ENCODE peak calls at places on chromosomes 16 and 17, in six cellular contexts. B is epithelial cell of esophagus; O is CD8-positive, alpha-beta T cell; G is NT2/D1; Q is skeletal muscle cell; U is testis. W is an unnamed sample.

GRCh38 chr16:10995555-10995954 is 51.2 kb downstream of the CLEC16A start:
- DNase-seq in B (peak; percentile 62), O (no peak), G (no peak), Q (no peak), U (no peak), W (no peak)

GRCh38 chr17:75340636-75341035 is 51.4 kb upstream of the SLC25A19 start:
- DNase-seq in B (no peak), O (no peak), G (no peak), Q (no peak), U (no peak), W (no peak)

GRCh38 chr17:1709971-1710806 is at the start of gene TLCD2:
- DNase-seq in B (peak; percentile 77), O (no peak), G (no peak), Q (no peak), U (peak; percentile 77), W (peak; percentile 56)

GRCh38 chr17:75077490-75078096 is 10.2 kb upstream of the SLC16A5 start:
- DNase-seq in B (peak; percentile 28), O (peak; percentile 39), G (no peak), Q (no peak), U (peak; percentile 64), W (no peak)

GRCh38 chr17:42760652-42761581 is at the start of gene RAMP2:
- DNase-seq in B (peak; percentile 28), O (no peak), G (no peak), Q (no peak), U (no peak), W (peak; percentile 51)

GRCh38 chr17:15348030-15348429 is 6.6 kb upstream of the TEKT3 start:
- DNase-seq in B (peak; percentile 31), O (no peak), G (no peak), Q (no peak), U (no peak), W (no peak)

GRCh38 chr17:44599298-44600175 is 42.3 kb downstream of the FZD2 start:
- DNase-seq in B (peak; percentile 42), O (no peak), G (peak; percentile 63), Q (peak; percentile 94), U (peak; percentile 81), W (no peak)

GRCh38 chr17:74239169-74239568 is 25.8 kb downstream of the TTYH2 start:
- DNase-seq in B (no peak), O (no peak), G (no peak), Q (peak; percentile 65), U (no peak), W (no peak)

GRCh38 chr17:36720131-36720530 is 118.7 kb downstream of the MRM1 start:
- DNase-seq in B (no peak), O (no peak), G (no peak), Q (no peak), U (no peak), W (peak; percentile 62)

GRCh38 chr17:36721560-36722120 is 120.3 kb downstream of the MRM1 start:
- DNase-seq in B (no peak), O (no peak), G (no peak), Q (no peak), U (no peak), W (no peak)

GRCh38 chr17:36723459-36723858 is 122.1 kb downstream of the MRM1 start:
- DNase-seq in B (no peak), O (no peak), G (no peak), Q (no peak), U (no peak), W (no peak)

GRCh38 chr17:36722121-36722902 is 120.9 kb downstream of the MRM1 start:
- DNase-seq in B (no peak), O (peak; percentile 76), G (no peak), Q (no peak), U (peak; percentile 76), W (peak; percentile 62)

GRCh38 chr17:36722903-36723263 is 121.5 kb downstream of the MRM1 start:
- DNase-seq in B (no peak), O (no peak), G (no peak), Q (no peak), U (no peak), W (no peak)
- H3K4me3 ChIP-seq in B (no peak overlapping the region), O (peak overlapping the region; percentile 61), G (no peak overlapping the region), Q (no peak overlapping the region), U (peak overlapping the region; percentile 66), W (no peak overlapping the region)

DNA sequence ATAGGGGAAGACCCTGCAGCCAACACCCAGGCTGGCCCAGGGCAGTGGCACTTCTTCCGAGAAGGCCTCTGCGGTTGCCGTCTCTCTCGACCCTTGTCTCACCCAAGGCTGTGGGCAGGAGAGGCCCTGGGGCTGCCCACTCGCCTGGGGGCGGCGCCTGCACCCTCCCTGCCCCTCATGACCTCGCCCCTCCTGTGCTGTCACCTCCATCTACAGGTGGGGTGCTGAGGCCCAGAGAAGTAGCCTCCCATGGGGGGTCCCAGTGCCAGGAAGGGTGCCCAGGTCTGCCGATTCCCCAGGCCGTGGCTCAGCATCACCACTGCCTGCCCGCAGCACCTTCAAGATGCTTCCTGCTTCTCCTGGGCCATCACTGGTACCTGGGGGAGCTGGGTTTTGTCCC is 992 bp downstream of the NLRC3 start:
- DNase-seq in B (no peak), O (no peak), G (no peak), Q (no peak), U (no peak), W (no peak)
- H3K4me3 ChIP-seq in B (no peak overlapping the region), O (peak overlapping the region; percentile 98), G (no peak overlapping the region), Q (no peak overlapping the region), U (no peak overlapping the region), W (no peak overlapping the region)

GRCh38 chr16:81440888-81441663 is 3.5 kb upstream of the CMIP start:
- DNase-seq in B (no peak), O (no peak), G (no peak), Q (no peak), U (no peak), W (no peak)

GRCh38 chr16:81444448-81445121 is at the start of gene CMIP:
- DNase-seq in B (peak; percentile 81), O (peak; percentile 68), G (peak; percentile 65), Q (peak; percentile 24), U (peak; percentile 83), W (peak; percentile 90)

GRCh38 chr16:81443688-81444447 is 740 bp upstream of the CMIP start:
- DNase-seq in B (no peak), O (no peak), G (no peak), Q (no peak), U (no peak), W (no peak)

GRCh38 chr16:81442220-81442908 is 2.2 kb upstream of the CMIP start:
- DNase-seq in B (no peak), O (no peak), G (no peak), Q (no peak), U (no peak), W (no peak)

GRCh38 chr16:81442909-81443687 is 1.5 kb upstream of the CMIP start:
- DNase-seq in B (no peak), O (no peak), G (no peak), Q (no peak), U (no peak), W (no peak)
- H3K4me3 ChIP-seq in B (no peak overlapping the region), O (no peak overlapping the region), G (no peak overlapping the region), Q (no peak overlapping the region), U (no peak overlapping the region), W (no peak overlapping the region)

DNA sequence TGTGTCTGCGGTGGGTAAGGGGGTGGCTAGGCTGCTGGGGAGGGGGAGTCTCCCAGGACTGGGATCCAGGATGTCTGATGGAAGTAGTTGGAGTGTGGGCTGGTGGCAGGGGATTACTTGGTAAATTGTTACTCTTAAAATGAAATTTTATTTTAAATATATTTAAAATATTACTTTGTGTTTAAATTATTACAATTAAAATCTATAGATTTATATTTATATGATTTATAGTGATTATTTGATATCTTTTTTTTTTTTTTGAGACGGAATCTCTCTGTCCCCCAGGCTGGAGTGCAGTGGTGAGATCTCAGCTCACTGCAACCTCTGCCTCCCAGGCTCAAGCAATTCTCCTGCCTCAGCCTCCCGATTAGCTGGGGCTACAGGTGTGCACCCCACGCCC is 18.6 kb downstream of the CPNE2 start:
- DNase-seq in B (no peak), O (no peak), G (no peak), Q (no peak), U (no peak), W (no peak)
- H3K4me3 ChIP-seq in B (no peak overlapping the region), O (no peak overlapping the region), G (no peak overlapping the region), Q (no peak overlapping the region), U (no peak overlapping the region), W (no peak overlapping the region)

W was measured in BE2C.